ENCODE peak calls at places on chromosome 14, in four cellular contexts. One of them, this sample, is unnamed.

GRCh38 chr14:55877942-55878341 is 240.3 kb upstream of the PELI2 start:
- DNase-seq in substantia nigra: no peak
- DNase-seq in hepatocyte: no peak
- DNase-seq in NT2/D1: no peak
- DNase-seq in this sample: no peak

GRCh38 chr14:70186826-70187483 is 1.8 kb downstream of the SLC8A3 start:
- DNase-seq in NT2/D1: no peak
- DNase-seq in hepatocyte: peak
- DNase-seq in substantia nigra: peak
- DNase-seq in this sample: no peak

GRCh38 chr14:26729851-26730250 is 132.0 kb upstream of the NOVA1 start:
- DNase-seq in NT2/D1: no peak
- DNase-seq in hepatocyte: no peak
- DNase-seq in substantia nigra: no peak
- DNase-seq in this sample: no peak

GRCh38 chr14:104968541-104969401 is 9.4 kb downstream of the AHNAK2 start:
- DNase-seq in hepatocyte: peak
- DNase-seq in NT2/D1: no peak
- DNase-seq in substantia nigra: no peak
- DNase-seq in this sample: no peak

GRCh38 chr14:51006781-51007211 is 62.5 kb upstream of the PYGL start:
- DNase-seq in hepatocyte: no peak
- DNase-seq in substantia nigra: peak
- DNase-seq in NT2/D1: no peak
- DNase-seq in this sample: peak

GRCh38 chr14:103541944-103542544 is 13.0 kb downstream of the TRMT61A start:
- DNase-seq in NT2/D1: no peak
- DNase-seq in hepatocyte: no peak
- DNase-seq in substantia nigra: no peak
- DNase-seq in this sample: no peak

GRCh38 chr14:103514596-103515421 is 7.8 kb downstream of the CKB start:
- DNase-seq in hepatocyte: peak
- DNase-seq in substantia nigra: no peak
- DNase-seq in NT2/D1: no peak
- DNase-seq in this sample: no peak

GRCh38 chr14:104048758-104049496 is 36.6 kb upstream of the ASPG start:
- DNase-seq in substantia nigra: no peak
- DNase-seq in hepatocyte: peak
- DNase-seq in NT2/D1: no peak
- DNase-seq in this sample: peak

GRCh38 chr14:97546491-97546890 is 749.3 kb downstream of the VRK1 start:
- DNase-seq in NT2/D1: no peak
- DNase-seq in hepatocyte: no peak
- DNase-seq in substantia nigra: no peak
- DNase-seq in this sample: no peak

GRCh38 chr14:66087231-66087630 is 398.9 kb upstream of the CCDC196 start:
- DNase-seq in substantia nigra: no peak
- DNase-seq in NT2/D1: no peak
- DNase-seq in hepatocyte: no peak
- DNase-seq in this sample: no peak

GRCh38 chr14:26621807-26622560 is 24.2 kb upstream of the NOVA1 start:
- DNase-seq in NT2/D1: no peak
- DNase-seq in substantia nigra: no peak
- DNase-seq in hepatocyte: no peak
- DNase-seq in this sample: no peak

GRCh38 chr14:58941666-58942065 is 246.8 kb upstream of the DAAM1 start:
- DNase-seq in substantia nigra: no peak
- DNase-seq in hepatocyte: no peak
- DNase-seq in NT2/D1: no peak
- DNase-seq in this sample: no peak

GRCh38 chr14:72573725-72574426 is 320.0 kb downstream of the DPF3 start:
- DNase-seq in substantia nigra: peak
- DNase-seq in hepatocyte: no peak
- DNase-seq in NT2/D1: no peak
- DNase-seq in this sample: no peak

GRCh38 chr14:61076531-61076930 is 95.5 kb downstream of the SLC38A6 start:
- DNase-seq in NT2/D1: no peak
- DNase-seq in substantia nigra: no peak
- DNase-seq in hepatocyte: no peak
- DNase-seq in this sample: no peak

GRCh38 chr14:62689741-62690140 is 355.5 kb downstream of the KCNH5 start:
- DNase-seq in NT2/D1: no peak
- DNase-seq in substantia nigra: no peak
- DNase-seq in hepatocyte: no peak
- DNase-seq in this sample: no peak

GRCh38 chr14:38255408-38255672 is 553 bp downstream of the CLEC14A start:
- DNase-seq in hepatocyte: peak
- DNase-seq in substantia nigra: no peak
- DNase-seq in NT2/D1: no peak
- DNase-seq in this sample: no peak

GRCh38 chr14:92690171-92691011 is 58.0 kb downstream of the LGMN start:
- DNase-seq in hepatocyte: peak
- DNase-seq in NT2/D1: no peak
- DNase-seq in substantia nigra: no peak
- DNase-seq in this sample: no peak

GRCh38 chr14:71122866-71123565 is 215.8 kb downstream of the PCNX1 start:
- DNase-seq in substantia nigra: no peak
- DNase-seq in hepatocyte: no peak
- DNase-seq in NT2/D1: no peak
- DNase-seq in this sample: no peak